ENCODE peak calls at places on chromosomes 7 and 10, in six cellular contexts. F, D, X, U, B and I are unnamed samples.

GRCh38 chr10:35639651-35640311 is 2.3 kb downstream of the FZD8 start:
- DNase-seq in B (peak; percentile 60), U (no peak), X (no peak), F (no peak), D (peak; percentile 14), I (peak; percentile 30)

GRCh38 chr7:51230723-51231122 is 85.9 kb downstream of the COBL start:
- DNase-seq in F (no peak), U (no peak), D (no peak), X (no peak), B (no peak), I (no peak)

GRCh38 chr7:139855498-139856270 is 26.6 kb downstream of the TBXAS1 start:
- DNase-seq in B (no peak), D (peak; percentile 36), X (no peak), U (no peak), F (no peak), I (no peak)

GRCh38 chr10:77566228-77566627 is 71.4 kb downstream of the KCNMA1 start:
- DNase-seq in U (no peak), D (no peak), X (no peak), F (no peak), B (peak; percentile 9), I (peak; percentile 31)

GRCh38 chr7:130986271-130986690 is 252.3 kb upstream of the KLF14 start:
- DNase-seq in D (no peak), X (no peak), B (peak; percentile 88), F (no peak), U (no peak), I (no peak)

GRCh38 chr10:4434105-4434504 is 391.9 kb upstream of the AKR1E2 start:
- DNase-seq in X (no peak), B (no peak), D (no peak), U (no peak), F (no peak), I (no peak)

GRCh38 chr10:2893446-2893845 is 173.9 kb upstream of the PFKP start:
- DNase-seq in U (no peak), D (no peak), F (no peak), X (no peak), B (no peak), I (no peak)

GRCh38 chr10:8060704-8061121 is 6.2 kb downstream of the GATA3 start:
- DNase-seq in D (no peak), B (no peak), F (no peak), X (no peak), U (no peak), I (no peak)

GRCh38 chr7:132121987-132122386 is 454.3 kb downstream of the PLXNA4 start:
- DNase-seq in X (no peak), F (no peak), D (no peak), U (no peak), B (no peak), I (no peak)

GRCh38 chr7:38057829-38058228 is 120.2 kb upstream of the STARD3NL start:
- DNase-seq in X (no peak), F (no peak), D (no peak), B (no peak), U (no peak), I (no peak)

GRCh38 chr10:1475095-1475583 is 262.2 kb downstream of the ADARB2 start:
- DNase-seq in F (no peak), D (no peak), X (no peak), U (no peak), B (no peak), I (no peak)

GRCh38 chr7:55657654-55658053 is 85.4 kb upstream of the VOPP1 start:
- DNase-seq in B (no peak), D (no peak), F (no peak), X (no peak), U (no peak), I (no peak)

GRCh38 chr10:5945561-5946418 is 31.6 kb downstream of the IL15RA start:
- DNase-seq in B (peak; percentile 88), U (no peak), F (peak; percentile 59), X (no peak), D (peak; percentile 43), I (peak; percentile 93)

GRCh38 chr7:149070372-149071140 is 20.0 kb downstream of the ZNF786 start:
- DNase-seq in U (no peak), D (no peak), F (no peak), X (no peak), B (no peak), I (no peak)

GRCh38 chr7:40530292-40530691 is 395.5 kb downstream of the SUGCT start:
- DNase-seq in X (no peak), D (no peak), B (no peak), U (no peak), F (no peak), I (no peak)

GRCh38 chr10:114313866-114314265 is 74.8 kb downstream of the VWA2 start:
- DNase-seq in F (no peak), X (no peak), B (no peak), U (no peak), D (no peak), I (no peak)

GRCh38 chr7:151792011-151792410 is 84.9 kb downstream of the PRKAG2 start:
- DNase-seq in B (no peak), X (no peak), U (no peak), F (no peak), D (no peak), I (no peak)

GRCh38 chr7:6166443-6166871 is 106.0 kb downstream of the CYTH3 start:
- DNase-seq in F (no peak), X (no peak), U (no peak), D (no peak), B (no peak), I (no peak)

GRCh38 chr7:2782565-2782964 is 61.5 kb downstream of the GNA12 start:
- DNase-seq in X (no peak), B (no peak), D (no peak), U (no peak), F (no peak), I (no peak)

GRCh38 chr7:92246363-92247101 is 758 bp downstream of the ANKIB1 start:
- DNase-seq in B (peak; percentile 61), D (peak; percentile 15), U (peak; percentile 8), X (no peak), F (no peak), I (peak; percentile 40)

GRCh38 chr10:78053201-78053868 is 19.7 kb downstream of the RPS24 start:
- DNase-seq in D (no peak), F (no peak), B (peak; percentile 89), X (no peak), U (no peak), I (peak; percentile 90)

GRCh38 chr7:111164442-111164841 is 73.5 kb downstream of the LRRN3 start:
- DNase-seq in F (no peak), X (no peak), B (no peak), U (no peak), D (no peak), I (no peak)

GRCh38 chr10:110919349-110919931 is at the start of gene SHOC2:
- DNase-seq in U (peak; percentile 97), F (peak; percentile 67), B (peak; percentile 88), D (peak; percentile 99), X (peak; percentile 96), I (no peak)

GRCh38 chr7:27124096-27124978 is 6.2 kb downstream of the HOXA4 start:
- DNase-seq in F (no peak), U (no peak), X (no peak), B (no peak), D (peak; percentile 46), I (peak; percentile 79)